ENCODE peak calls at places on chromosomes 1 and 21, in eight cellular contexts. One of them, this sample, is unnamed.

GRCh38 chr1:68814067-68814466 is 317.2 kb upstream of the DEPDC1 start:
- DNase-seq in WTC11: no peak
- DNase-seq in RWPE2: no peak
- DNase-seq in cardiac muscle cell: no peak
- DNase-seq in astrocyte of the cerebellum: no peak
- DNase-seq in GM06990: no peak
- DNase-seq in psoas muscle: no peak
- DNase-seq in GM12865: no peak
- DNase-seq in this sample: no peak

GRCh38 chr21:38938343-38938742 is 132.6 kb downstream of the ETS2 start:
- DNase-seq in WTC11: no peak
- DNase-seq in RWPE2: no peak
- DNase-seq in cardiac muscle cell: peak; percentile 36
- DNase-seq in astrocyte of the cerebellum: no peak
- DNase-seq in GM06990: no peak
- DNase-seq in psoas muscle: no peak
- DNase-seq in GM12865: peak; percentile 8
- DNase-seq in this sample: no peak

GRCh38 chr21:32611471-32611997 is 643 bp downstream of the CFAP298 start:
- DNase-seq in WTC11: no peak
- DNase-seq in RWPE2: no peak
- DNase-seq in cardiac muscle cell: peak; percentile 57
- DNase-seq in astrocyte of the cerebellum: no peak
- DNase-seq in GM06990: no peak
- DNase-seq in psoas muscle: no peak
- DNase-seq in GM12865: peak; percentile 48
- DNase-seq in this sample: no peak

GRCh38 chr1:166544036-166544435 is 295.2 kb upstream of the POGK start:
- DNase-seq in WTC11: no peak
- DNase-seq in RWPE2: no peak
- DNase-seq in cardiac muscle cell: no peak
- DNase-seq in astrocyte of the cerebellum: no peak
- DNase-seq in GM06990: no peak
- DNase-seq in psoas muscle: no peak
- DNase-seq in GM12865: no peak
- DNase-seq in this sample: no peak

GRCh38 chr1:13487143-13487868 is 26.5 kb downstream of the LRRC38 start:
- DNase-seq in WTC11: no peak
- DNase-seq in RWPE2: no peak
- DNase-seq in cardiac muscle cell: no peak
- DNase-seq in astrocyte of the cerebellum: no peak
- DNase-seq in GM06990: no peak
- DNase-seq in psoas muscle: peak; percentile 94
- DNase-seq in GM12865: no peak
- DNase-seq in this sample: no peak

GRCh38 chr1:32448773-32449456 is 16.0 kb upstream of the ZBTB8B start:
- DNase-seq in WTC11: peak; percentile 56
- DNase-seq in RWPE2: no peak
- DNase-seq in cardiac muscle cell: peak; percentile 18
- DNase-seq in astrocyte of the cerebellum: no peak
- DNase-seq in GM06990: no peak
- DNase-seq in psoas muscle: no peak
- DNase-seq in GM12865: peak; percentile 27
- DNase-seq in this sample: no peak

GRCh38 chr1:180482425-180483275 is 19.7 kb downstream of the ACBD6 start:
- DNase-seq in WTC11: no peak
- DNase-seq in RWPE2: no peak
- DNase-seq in cardiac muscle cell: peak; percentile 62
- DNase-seq in astrocyte of the cerebellum: peak; percentile 45
- DNase-seq in GM06990: no peak
- DNase-seq in psoas muscle: no peak
- DNase-seq in GM12865: peak; percentile 58
- DNase-seq in this sample: no peak

GRCh38 chr21:16179732-16180131 is 449.9 kb downstream of the USP25 start:
- DNase-seq in WTC11: no peak
- DNase-seq in RWPE2: no peak
- DNase-seq in cardiac muscle cell: no peak
- DNase-seq in astrocyte of the cerebellum: no peak
- DNase-seq in GM06990: no peak
- DNase-seq in psoas muscle: no peak
- DNase-seq in GM12865: no peak
- DNase-seq in this sample: no peak

GRCh38 chr1:69648486-69648885 is 80.8 kb downstream of the LRRC7 start:
- DNase-seq in WTC11: no peak
- DNase-seq in RWPE2: no peak
- DNase-seq in cardiac muscle cell: no peak
- DNase-seq in astrocyte of the cerebellum: peak; percentile 12
- DNase-seq in GM06990: no peak
- DNase-seq in psoas muscle: no peak
- DNase-seq in GM12865: peak; percentile 1
- DNase-seq in this sample: no peak

GRCh38 chr1:10594481-10595050 is 119.8 kb downstream of the PEX14 start:
- DNase-seq in WTC11: peak; percentile 35
- DNase-seq in RWPE2: no peak
- DNase-seq in cardiac muscle cell: no peak
- DNase-seq in astrocyte of the cerebellum: no peak
- DNase-seq in GM06990: peak; percentile 22
- DNase-seq in psoas muscle: no peak
- DNase-seq in GM12865: peak; percentile 77
- DNase-seq in this sample: no peak

GRCh38 chr1:184905601-184906322 is 68.5 kb downstream of the NIBAN1 start:
- DNase-seq in WTC11: no peak
- DNase-seq in RWPE2: no peak
- DNase-seq in cardiac muscle cell: no peak
- DNase-seq in astrocyte of the cerebellum: no peak
- DNase-seq in GM06990: no peak
- DNase-seq in psoas muscle: no peak
- DNase-seq in GM12865: no peak
- DNase-seq in this sample: no peak

GRCh38 chr1:14713077-14713476 is 114.6 kb downstream of the KAZN start:
- DNase-seq in WTC11: no peak
- DNase-seq in RWPE2: no peak
- DNase-seq in cardiac muscle cell: no peak
- DNase-seq in astrocyte of the cerebellum: no peak
- DNase-seq in GM06990: no peak
- DNase-seq in psoas muscle: no peak
- DNase-seq in GM12865: peak; percentile 33
- DNase-seq in this sample: no peak

GRCh38 chr1:24768873-24769605 is 23.8 kb downstream of the CLIC4 start:
- DNase-seq in WTC11: no peak
- DNase-seq in RWPE2: no peak
- DNase-seq in cardiac muscle cell: no peak
- DNase-seq in astrocyte of the cerebellum: no peak
- DNase-seq in GM06990: peak; percentile 18
- DNase-seq in psoas muscle: no peak
- DNase-seq in GM12865: no peak
- DNase-seq in this sample: no peak

GRCh38 chr1:55400560-55400959 is 185.4 kb upstream of the USP24 start:
- DNase-seq in WTC11: no peak
- DNase-seq in RWPE2: no peak
- DNase-seq in cardiac muscle cell: no peak
- DNase-seq in astrocyte of the cerebellum: no peak
- DNase-seq in GM06990: no peak
- DNase-seq in psoas muscle: no peak
- DNase-seq in GM12865: no peak
- DNase-seq in this sample: no peak

GRCh38 chr1:105100102-105100501 is 1350.4 kb downstream of the AMY1C start:
- DNase-seq in WTC11: no peak
- DNase-seq in RWPE2: no peak
- DNase-seq in cardiac muscle cell: no peak
- DNase-seq in astrocyte of the cerebellum: no peak
- DNase-seq in GM06990: no peak
- DNase-seq in psoas muscle: no peak
- DNase-seq in GM12865: no peak
- DNase-seq in this sample: no peak

GRCh38 chr1:52748119-52748518 is 21.9 kb downstream of the ZYG11B start:
- DNase-seq in WTC11: no peak
- DNase-seq in RWPE2: no peak
- DNase-seq in cardiac muscle cell: no peak
- DNase-seq in astrocyte of the cerebellum: no peak
- DNase-seq in GM06990: no peak
- DNase-seq in psoas muscle: no peak
- DNase-seq in GM12865: no peak
- DNase-seq in this sample: no peak

GRCh38 chr1:77513839-77514763 is 168.4 kb downstream of the ZZZ3 start:
- DNase-seq in WTC11: peak; percentile 32
- DNase-seq in RWPE2: no peak
- DNase-seq in cardiac muscle cell: peak; percentile 39
- DNase-seq in astrocyte of the cerebellum: peak; percentile 73
- DNase-seq in GM06990: no peak
- DNase-seq in psoas muscle: no peak
- DNase-seq in GM12865: no peak
- DNase-seq in this sample: peak; percentile 74
- TF ChIP-seq CTCF in WTC11: no peak
- TF ChIP-seq CTCF in RWPE2: no peak
- TF ChIP-seq CTCF in cardiac muscle cell: no peak
- TF ChIP-seq CTCF in astrocyte of the cerebellum: no peak
- TF ChIP-seq CTCF in GM06990: no peak
- TF ChIP-seq CTCF in psoas muscle: no peak
- TF ChIP-seq CTCF in GM12865: no peak
- TF ChIP-seq CTCF in this sample: no peak

GRCh38 chr1:47523812-47524170 is 85.9 kb downstream of the FOXD2 start:
- DNase-seq in WTC11: no peak
- DNase-seq in RWPE2: no peak
- DNase-seq in cardiac muscle cell: no peak
- DNase-seq in astrocyte of the cerebellum: no peak
- DNase-seq in GM06990: no peak
- DNase-seq in psoas muscle: no peak
- DNase-seq in GM12865: no peak
- DNase-seq in this sample: no peak

GRCh38 chr1:47524272-47524671 is 86.4 kb downstream of the FOXD2 start:
- DNase-seq in WTC11: no peak
- DNase-seq in RWPE2: no peak
- DNase-seq in cardiac muscle cell: no peak
- DNase-seq in astrocyte of the cerebellum: no peak
- DNase-seq in GM06990: no peak
- DNase-seq in psoas muscle: no peak
- DNase-seq in GM12865: no peak
- DNase-seq in this sample: no peak

GRCh38 chr1:47522890-47523811 is 85.3 kb downstream of the FOXD2 start:
- DNase-seq in WTC11: no peak
- DNase-seq in RWPE2: no peak
- DNase-seq in cardiac muscle cell: no peak
- DNase-seq in astrocyte of the cerebellum: no peak
- DNase-seq in GM06990: no peak
- DNase-seq in psoas muscle: no peak
- DNase-seq in GM12865: no peak
- DNase-seq in this sample: no peak

GRCh38 chr1:47529520-47530098 is 91.8 kb downstream of the FOXD2 start:
- DNase-seq in WTC11: no peak
- DNase-seq in RWPE2: no peak
- DNase-seq in cardiac muscle cell: no peak
- DNase-seq in astrocyte of the cerebellum: no peak
- DNase-seq in GM06990: no peak
- DNase-seq in psoas muscle: no peak
- DNase-seq in GM12865: no peak
- DNase-seq in this sample: no peak

GRCh38 chr1:47527653-47528272 is 89.9 kb downstream of the FOXD2 start:
- DNase-seq in WTC11: peak; percentile 74
- DNase-seq in RWPE2: no peak
- DNase-seq in cardiac muscle cell: peak; percentile 43
- DNase-seq in astrocyte of the cerebellum: no peak
- DNase-seq in GM06990: no peak
- DNase-seq in psoas muscle: no peak
- DNase-seq in GM12865: peak; percentile 13
- DNase-seq in this sample: no peak
- TF ChIP-seq CTCF in WTC11: peak; percentile 64
- TF ChIP-seq CTCF in RWPE2: peak; percentile 59
- TF ChIP-seq CTCF in cardiac muscle cell: peak; percentile 40
- TF ChIP-seq CTCF in astrocyte of the cerebellum: no peak
- TF ChIP-seq CTCF in GM06990: peak; percentile 49
- TF ChIP-seq CTCF in psoas muscle: peak; percentile 32
- TF ChIP-seq CTCF in GM12865: peak; percentile 35
- TF ChIP-seq CTCF in this sample: no peak

GRCh38 chr1:245797592-245798366 is 643.0 kb downstream of the KIF26B start:
- DNase-seq in WTC11: peak; percentile 71
- DNase-seq in RWPE2: no peak
- DNase-seq in cardiac muscle cell: peak; percentile 31
- DNase-seq in astrocyte of the cerebellum: no peak
- DNase-seq in GM06990: no peak
- DNase-seq in psoas muscle: no peak
- DNase-seq in GM12865: peak; percentile 21
- DNase-seq in this sample: no peak
- TF ChIP-seq CTCF in WTC11: peak; percentile 76
- TF ChIP-seq CTCF in RWPE2: no peak
- TF ChIP-seq CTCF in cardiac muscle cell: peak; percentile 36
- TF ChIP-seq CTCF in astrocyte of the cerebellum: peak; percentile 48
- TF ChIP-seq CTCF in GM06990: peak; percentile 56
- TF ChIP-seq CTCF in psoas muscle: no peak
- TF ChIP-seq CTCF in GM12865: peak; percentile 32
- TF ChIP-seq CTCF in this sample: peak; percentile 46

GRCh38 chr1:18038051-18038450 is 69.5 kb upstream of the IGSF21 start:
- DNase-seq in WTC11: no peak
- DNase-seq in RWPE2: no peak
- DNase-seq in cardiac muscle cell: no peak
- DNase-seq in astrocyte of the cerebellum: no peak
- DNase-seq in GM06990: no peak
- DNase-seq in psoas muscle: no peak
- DNase-seq in GM12865: no peak
- DNase-seq in this sample: no peak

GRCh38 chr1:18045206-18045605 is 62.4 kb upstream of the IGSF21 start:
- DNase-seq in WTC11: no peak
- DNase-seq in RWPE2: no peak
- DNase-seq in cardiac muscle cell: no peak
- DNase-seq in astrocyte of the cerebellum: no peak
- DNase-seq in GM06990: no peak
- DNase-seq in psoas muscle: no peak
- DNase-seq in GM12865: no peak
- DNase-seq in this sample: no peak

GRCh38 chr1:18041107-18041506 is 66.5 kb upstream of the IGSF21 start:
- DNase-seq in WTC11: no peak
- DNase-seq in RWPE2: no peak
- DNase-seq in cardiac muscle cell: no peak
- DNase-seq in astrocyte of the cerebellum: no peak
- DNase-seq in GM06990: peak; percentile 3
- DNase-seq in psoas muscle: no peak
- DNase-seq in GM12865: peak; percentile 5
- DNase-seq in this sample: no peak

GRCh38 chr1:18045654-18046053 is 61.9 kb upstream of the IGSF21 start:
- DNase-seq in WTC11: no peak
- DNase-seq in RWPE2: no peak
- DNase-seq in cardiac muscle cell: no peak
- DNase-seq in astrocyte of the cerebellum: no peak
- DNase-seq in GM06990: no peak
- DNase-seq in psoas muscle: no peak
- DNase-seq in GM12865: no peak
- DNase-seq in this sample: no peak

DNA sequence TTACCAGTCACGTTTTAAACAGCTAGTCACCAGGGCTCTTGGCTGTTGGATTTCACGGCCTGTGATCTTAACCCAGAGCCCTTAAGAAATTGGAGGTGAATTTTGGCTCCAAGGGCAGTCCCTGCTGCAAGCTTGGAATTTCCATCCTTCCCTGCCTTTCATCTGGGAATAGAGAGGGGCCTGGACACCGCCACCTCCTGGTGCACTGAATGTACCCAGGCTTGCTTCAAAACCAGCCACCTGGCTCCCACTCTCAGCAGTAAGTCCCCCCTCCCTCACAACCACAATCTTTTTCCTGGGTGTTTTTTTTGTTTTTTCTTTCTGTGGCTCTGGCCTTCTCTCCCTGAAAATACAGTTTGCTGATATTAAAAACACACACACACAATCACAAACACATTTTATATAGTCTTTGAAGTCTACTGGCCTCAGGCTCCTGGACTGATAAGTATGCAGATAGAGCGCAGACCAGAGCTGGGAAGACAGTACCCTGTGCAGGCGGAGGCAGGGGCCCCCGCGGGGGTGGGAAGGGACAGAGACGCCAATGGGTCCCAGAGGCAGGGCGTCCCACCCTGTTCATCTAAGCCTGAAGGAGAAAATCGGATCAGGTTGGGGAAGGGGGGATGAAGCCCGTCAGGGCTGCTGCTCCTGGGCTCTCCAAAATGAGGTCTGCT is 65.8 kb upstream of the IGSF21 start:
- DNase-seq in WTC11: peak; percentile 44
- DNase-seq in RWPE2: no peak
- DNase-seq in cardiac muscle cell: peak; percentile 15
- DNase-seq in astrocyte of the cerebellum: no peak
- DNase-seq in GM06990: no peak
- DNase-seq in psoas muscle: no peak
- DNase-seq in GM12865: no peak
- DNase-seq in this sample: no peak
- TF ChIP-seq CTCF in WTC11: no peak
- TF ChIP-seq CTCF in RWPE2: no peak
- TF ChIP-seq CTCF in cardiac muscle cell: peak; percentile 5
- TF ChIP-seq CTCF in astrocyte of the cerebellum: no peak
- TF ChIP-seq CTCF in GM06990: no peak
- TF ChIP-seq CTCF in psoas muscle: no peak
- TF ChIP-seq CTCF in GM12865: no peak
- TF ChIP-seq CTCF in this sample: peak; percentile 30

This sample was measured in AG04450.